ENCODE peak calls at places on chromosome 11, in four cellular contexts. Y, J, G and X are unnamed samples.

GRCh38 chr11:125272092-125272491 is 107.5 kb downstream of the PKNOX2 start:
- DNase-seq in Y (peak; percentile 25), J (no peak), G (no peak), X (no peak)

GRCh38 chr11:115645631-115646271 is 141.5 kb upstream of the CADM1 start:
- DNase-seq in Y (no peak), J (no peak), G (no peak), X (no peak)

GRCh38 chr11:111549869-111550203 is 9.3 kb downstream of the LAYN start:
- DNase-seq in Y (no peak), J (no peak), G (no peak), X (no peak)

GRCh38 chr11:122105009-122105828 is 10.8 kb downstream of the BLID start:
- DNase-seq in Y (no peak), J (no peak), G (no peak), X (no peak)

GRCh38 chr11:2775083-2775625 is 75.4 kb upstream of the KCNQ1OT1 start:
- DNase-seq in Y (no peak), J (no peak), G (no peak), X (no peak)

GRCh38 chr11:120137611-120138521 is at the start of gene TRIM29:
- DNase-seq in Y (no peak), J (no peak), G (no peak), X (no peak)

GRCh38 chr11:66048525-66049313 is at the start of gene GAL3ST3:
- DNase-seq in Y (no peak), J (no peak), G (no peak), X (no peak)

GRCh38 chr11:102564110-102564509 is 33.6 kb upstream of the MMP7 start:
- DNase-seq in Y (no peak), J (no peak), G (no peak), X (no peak)

GRCh38 chr11:7098235-7098832 is 9.5 kb downstream of the RBMXL2 start:
- DNase-seq in Y (peak; percentile 13), J (no peak), G (no peak), X (peak; percentile 8)